ENCODE peak calls at places on chromosomes 3 and 15, in six cellular contexts. H is AG08396, B is retinal pigment epithelial cell, F is endothelial cell of umbilical vein, I is adrenal gland, O is hepatocyte. R is an unnamed sample.

GRCh38 chr3:127417709-127418559 is 130.1 kb upstream of the PRR20G start:
- DNase-seq in F (no peak), H (no peak), I (peak; percentile 35), O (no peak), B (no peak), R (peak; percentile 5)

GRCh38 chr3:173826901-173827609 is 429.5 kb downstream of the NLGN1 start:
- DNase-seq in F (no peak), O (peak; percentile 4), B (no peak), H (peak; percentile 8), I (no peak), R (no peak)

GRCh38 chr3:5756443-5756842 is 568.9 kb downstream of the EDEM1 start:
- DNase-seq in I (no peak), F (no peak), O (no peak), H (no peak), B (no peak), R (no peak)

GRCh38 chr3:45034612-45035252 is 8.6 kb downstream of the CLEC3B start:
- DNase-seq in O (no peak), F (no peak), B (no peak), I (peak; percentile 79), H (no peak), R (peak; percentile 32)

GRCh38 chr3:45881031-45882022 is 5.0 kb upstream of the CCR9 start:
- DNase-seq in B (no peak), H (peak; percentile 14), F (no peak), O (no peak), I (no peak), R (no peak)

GRCh38 chr15:100714034-100714748 is 111.8 kb downstream of the ASB7 start:
- DNase-seq in O (no peak), H (no peak), F (no peak), B (no peak), I (peak; percentile 27), R (no peak)

GRCh38 chr3:36540898-36541518 is 160.7 kb downstream of the STAC start:
- DNase-seq in I (no peak), O (peak; percentile 57), B (no peak), H (peak; percentile 18), F (no peak), R (peak; percentile 13)

GRCh38 chr3:17605032-17605431 is 137.4 kb downstream of the TBC1D5 start:
- DNase-seq in I (no peak), B (peak; percentile 61), F (peak; percentile 50), H (peak; percentile 36), O (peak; percentile 15), R (no peak)

GRCh38 chr3:174618368-174618767 is 240.8 kb upstream of the NAALADL2 start:
- DNase-seq in H (no peak), F (no peak), O (no peak), I (no peak), B (peak; percentile 17), R (no peak)

GRCh38 chr3:188077160-188077812 is 76.7 kb upstream of the LPP start:
- DNase-seq in O (no peak), I (peak; percentile 81), H (no peak), F (no peak), B (no peak), R (peak; percentile 6)

GRCh38 chr3:40736943-40737342 is 212.2 kb downstream of the ZNF621 start:
- DNase-seq in H (no peak), O (no peak), F (no peak), B (no peak), I (no peak), R (no peak)

R was measured in thyroid gland.